ENCODE peak calls at places on chromosome 5, in nine cellular contexts. D is esophagus muscularis mucosa, T is IMR-90, C is neural progenitor cell, K is endodermal cell, R is suprapubic skin, Q is ovary, U is cardiac muscle cell, V is kidney. P is an unnamed sample.

GRCh38 chr5:142680605-142681259 is 5.2 kb downstream of the FGF1 start:
- DNase-seq in R (no peak), Q (no peak), C (no peak), U (no peak), D (no peak), V (no peak), T (peak; percentile 76), K (peak; percentile 49), P (peak; percentile 40)

GRCh38 chr5:41339339-41339738 is 126.0 kb upstream of the C6 start:
- DNase-seq in C (no peak), Q (no peak), U (no peak), R (no peak), T (no peak), D (no peak), V (no peak), K (no peak), P (no peak)

GRCh38 chr5:156378159-156378558 is 51.2 kb downstream of the SGCD start:
- DNase-seq in R (no peak), C (no peak), V (no peak), Q (no peak), U (no peak), T (no peak), D (no peak), K (no peak), P (no peak)

GRCh38 chr5:123086376-123087055 is 2.5 kb upstream of the PRDM6 start:
- DNase-seq in Q (no peak), C (peak; percentile 47), U (no peak), K (peak; percentile 81), D (no peak), V (no peak), T (no peak), R (no peak), P (no peak)

GRCh38 chr5:93072831-93073459 is 508.1 kb downstream of the NR2F1-AS1 start:
- DNase-seq in D (no peak), U (peak; percentile 64), Q (no peak), R (no peak), C (no peak), K (no peak), T (peak; percentile 67), V (no peak), P (peak; percentile 60)

GRCh38 chr5:143354025-143354424 is 49.5 kb downstream of the NR3C1 start:
- DNase-seq in K (no peak), R (no peak), U (no peak), C (no peak), Q (no peak), V (no peak), T (no peak), D (no peak), P (no peak)

GRCh38 chr5:91787718-91788117 is 404.6 kb upstream of the ARRDC3 start:
- DNase-seq in T (no peak), R (no peak), K (no peak), V (no peak), C (no peak), U (no peak), D (no peak), Q (no peak), P (no peak)

GRCh38 chr5:173736923-173737412 is 120.5 kb upstream of the BOD1 start:
- DNase-seq in V (peak; percentile 84), C (no peak), T (no peak), Q (no peak), U (no peak), K (no peak), D (no peak), R (no peak), P (no peak)

GRCh38 chr5:139294372-139295165 is 1.0 kb downstream of the MATR3 start:
- DNase-seq in R (peak; percentile 87), K (peak; percentile 84), V (peak; percentile 88), C (peak; percentile 90), Q (peak; percentile 83), D (peak; percentile 94), U (peak; percentile 88), T (peak; percentile 82), P (peak; percentile 81)

GRCh38 chr5:14208071-14209021 is 65.2 kb downstream of the TRIO start:
- DNase-seq in Q (no peak), T (peak; percentile 94), U (peak; percentile 75), V (no peak), D (no peak), R (no peak), K (no peak), C (no peak), P (peak; percentile 85)

GRCh38 chr5:14210729-14211128 is 67.6 kb downstream of the TRIO start:
- DNase-seq in R (no peak), K (no peak), T (no peak), Q (no peak), U (no peak), D (no peak), V (no peak), C (no peak), P (no peak)

GRCh38 chr5:14209836-14210235 is 66.7 kb downstream of the TRIO start:
- DNase-seq in V (no peak), C (no peak), K (no peak), R (no peak), T (no peak), Q (no peak), D (no peak), U (no peak), P (no peak)

GRCh38 chr5:14211818-14212799 is 69.0 kb downstream of the TRIO start:
- DNase-seq in T (no peak), K (no peak), Q (no peak), U (no peak), D (no peak), R (no peak), V (no peak), C (no peak), P (no peak)

DNA sequence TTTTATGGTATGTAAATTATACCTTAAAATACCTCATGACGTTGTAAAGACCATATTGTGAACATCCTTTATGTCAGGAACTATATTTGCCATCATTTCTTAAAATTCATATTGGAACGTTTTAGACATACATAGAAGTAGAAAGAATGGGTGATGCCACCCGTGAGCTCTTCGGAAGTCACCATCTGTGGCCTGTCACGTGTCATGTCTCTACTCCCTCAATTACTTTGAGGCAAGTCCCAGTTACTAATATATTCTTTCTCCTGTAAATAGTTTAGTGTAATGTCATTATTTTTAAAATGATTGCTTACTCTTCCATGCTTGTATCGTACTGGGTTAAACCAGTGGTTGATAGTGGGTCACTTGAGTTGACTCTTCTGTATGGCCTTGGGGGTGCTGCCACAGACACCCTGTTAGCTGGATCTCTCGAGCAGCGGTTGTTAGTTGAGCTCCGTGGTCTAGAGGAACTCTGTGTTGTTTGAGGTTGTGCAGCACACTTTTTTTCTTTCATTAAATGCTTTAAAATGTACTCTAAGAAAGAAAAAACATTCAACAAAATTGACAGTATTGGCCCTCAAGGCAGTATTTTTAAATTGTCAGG is 66.2 kb downstream of the TRIO start:
- DNase-seq in T (no peak), Q (no peak), U (no peak), V (no peak), R (no peak), K (no peak), C (no peak), D (no peak), P (no peak)
- H3K4me3 ChIP-seq in T (no peak overlapping the region), Q (no peak overlapping the region), U (no peak overlapping the region), V (no peak overlapping the region), R (no peak overlapping the region), K (no peak overlapping the region), C (no peak overlapping the region), D (no peak overlapping the region), P (no peak overlapping the region)

GRCh38 chr5:96901841-96902240 is 25.5 kb downstream of the ERAP2 start:
- DNase-seq in K (no peak), U (no peak), C (no peak), Q (no peak), T (no peak), D (no peak), V (no peak), R (no peak), P (no peak)

GRCh38 chr5:96902876-96903275 is 26.6 kb downstream of the ERAP2 start:
- DNase-seq in T (no peak), R (no peak), D (no peak), U (no peak), V (no peak), C (no peak), K (no peak), Q (no peak), P (no peak)

GRCh38 chr5:96904054-96904931 is 28.0 kb downstream of the ERAP2 start:
- DNase-seq in R (no peak), Q (no peak), V (no peak), C (no peak), K (no peak), U (no peak), T (peak; percentile 59), D (no peak), P (peak; percentile 45)

GRCh38 chr5:96903300-96903699 is 27.0 kb downstream of the ERAP2 start:
- DNase-seq in U (no peak), Q (no peak), D (no peak), T (peak; percentile 47), V (no peak), C (no peak), K (no peak), R (no peak), P (no peak)

GRCh38 chr5:96901384-96901783 is 25.1 kb downstream of the ERAP2 start:
- DNase-seq in C (peak; percentile 22), K (peak; percentile 61), U (no peak), T (no peak), V (no peak), R (no peak), D (no peak), Q (no peak), P (no peak)
- TF ChIP-seq CTCF in C (peak; percentile 29), K (peak; percentile 73), U (peak; percentile 6), T (peak; percentile 7), V (no peak), R (no peak), D (no peak), Q (no peak), P (no peak)

GRCh38 chr5:119470851-119471451 is 18.7 kb downstream of the HSD17B4 start:
- DNase-seq in C (peak; percentile 40), Q (no peak), K (no peak), R (no peak), D (no peak), V (no peak), T (peak; percentile 51), U (peak; percentile 66), P (peak; percentile 69)
- H3K4me3 ChIP-seq in C (no peak overlapping the region), Q (no peak overlapping the region), K (no peak overlapping the region), R (no peak overlapping the region), D (no peak overlapping the region), V (no peak overlapping the region), T (no peak overlapping the region), U (no peak overlapping the region), P (no peak overlapping the region)

DNA sequence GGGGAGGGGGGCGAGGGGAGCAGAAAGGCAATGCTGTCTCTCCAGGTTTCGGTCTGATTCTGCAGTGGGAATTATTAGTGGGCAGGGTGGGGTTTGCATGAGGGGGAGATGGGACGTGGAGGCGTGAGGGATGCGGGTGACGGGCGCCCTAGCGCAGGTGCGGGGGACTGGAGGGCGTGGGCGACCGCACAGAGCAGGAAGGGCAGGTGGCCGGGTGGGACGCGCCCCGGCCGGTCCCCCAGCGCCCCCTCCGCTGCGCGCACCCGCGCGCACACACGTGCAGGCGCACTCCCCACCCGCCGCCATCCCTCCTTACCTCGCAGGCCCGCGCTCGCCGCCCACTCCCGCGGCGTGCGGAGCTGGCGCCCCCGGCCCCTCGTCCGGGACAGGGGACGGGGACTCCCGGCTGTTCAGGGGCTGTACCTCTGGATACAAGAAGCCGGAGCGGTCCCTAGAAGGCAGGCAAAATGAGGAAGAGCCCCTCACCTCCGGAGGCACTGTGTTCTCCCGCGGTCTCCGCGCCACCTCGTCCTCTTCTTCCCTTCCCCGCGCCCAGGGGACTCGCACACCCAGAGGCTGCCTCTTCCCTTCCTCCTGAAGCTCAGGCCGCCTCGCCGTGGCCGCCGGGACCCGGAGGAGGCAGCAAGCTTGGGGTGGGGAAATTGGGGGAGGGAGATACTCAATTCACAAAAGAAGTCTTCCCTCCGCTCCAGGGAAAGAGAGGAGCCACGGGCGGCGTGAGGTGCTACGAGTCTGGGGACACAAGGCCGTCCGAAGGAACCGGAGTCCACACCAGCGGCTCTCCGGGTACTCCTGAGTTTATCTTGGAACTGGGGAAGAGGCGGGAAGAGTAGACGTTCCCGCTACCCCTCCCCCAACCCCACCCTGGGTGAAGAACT is 1.3 kb upstream of the GABRB2 start:
- DNase-seq in T (no peak), U (no peak), Q (peak; percentile 10), K (peak; percentile 78), D (no peak), C (peak; percentile 48), R (no peak), V (peak; percentile 54), P (no peak)
- TF ChIP-seq CTCF in T (no peak), U (no peak), Q (no peak), K (no peak), D (no peak), C (no peak), R (no peak), V (no peak), P (no peak)